ENCODE peak calls at places on chromosomes 3 and 15, in five cellular contexts. One of them, this sample, is unnamed.

GRCh38 chr3:194976049-194976451 is 290.4 kb downstream of the FAM43A start:
- DNase-seq in GM12865: no peak
- DNase-seq in activated CD4-positive, alpha-beta T cell treated with anti-CD3 and anti-CD28 coated beads, Interleukin-2, amount 50 U/mL, for 4 hours: no peak
- DNase-seq in amniotic stem cell: no peak
- DNase-seq in hypothalamus: no peak
- DNase-seq in this sample: no peak

GRCh38 chr15:48966595-48967301 is 3.0 kb upstream of the SHC4 start:
- DNase-seq in GM12865: peak; percentile 85
- DNase-seq in activated CD4-positive, alpha-beta T cell treated with anti-CD3 and anti-CD28 coated beads, Interleukin-2, amount 50 U/mL, for 4 hours: no peak
- DNase-seq in amniotic stem cell: no peak
- DNase-seq in hypothalamus: no peak
- DNase-seq in this sample: no peak

GRCh38 chr3:104846270-104846669 is 520.4 kb upstream of the ALCAM start:
- DNase-seq in GM12865: no peak
- DNase-seq in activated CD4-positive, alpha-beta T cell treated with anti-CD3 and anti-CD28 coated beads, Interleukin-2, amount 50 U/mL, for 4 hours: no peak
- DNase-seq in amniotic stem cell: peak; percentile 15
- DNase-seq in hypothalamus: no peak
- DNase-seq in this sample: no peak

GRCh38 chr3:133931084-133931483 is 35.4 kb upstream of the RAB6B start:
- DNase-seq in GM12865: no peak
- DNase-seq in activated CD4-positive, alpha-beta T cell treated with anti-CD3 and anti-CD28 coated beads, Interleukin-2, amount 50 U/mL, for 4 hours: no peak
- DNase-seq in amniotic stem cell: no peak
- DNase-seq in hypothalamus: no peak
- DNase-seq in this sample: no peak

GRCh38 chr3:10198761-10199688 is 34.3 kb downstream of the IRAK2 start:
- DNase-seq in GM12865: peak; percentile 93
- DNase-seq in activated CD4-positive, alpha-beta T cell treated with anti-CD3 and anti-CD28 coated beads, Interleukin-2, amount 50 U/mL, for 4 hours: peak; percentile 65
- DNase-seq in amniotic stem cell: no peak
- DNase-seq in hypothalamus: no peak
- DNase-seq in this sample: no peak

GRCh38 chr3:14517601-14518431 is 22.3 kb downstream of the GRIP2 start:
- DNase-seq in GM12865: no peak
- DNase-seq in activated CD4-positive, alpha-beta T cell treated with anti-CD3 and anti-CD28 coated beads, Interleukin-2, amount 50 U/mL, for 4 hours: no peak
- DNase-seq in amniotic stem cell: no peak
- DNase-seq in hypothalamus: no peak
- DNase-seq in this sample: no peak

GRCh38 chr15:92624401-92624991 is 31.1 kb downstream of the FAM174B start:
- DNase-seq in GM12865: no peak
- DNase-seq in activated CD4-positive, alpha-beta T cell treated with anti-CD3 and anti-CD28 coated beads, Interleukin-2, amount 50 U/mL, for 4 hours: no peak
- DNase-seq in amniotic stem cell: no peak
- DNase-seq in hypothalamus: peak; percentile 59
- DNase-seq in this sample: peak; percentile 95

GRCh38 chr3:16543242-16543864 is 29.9 kb upstream of the RFTN1 start:
- DNase-seq in GM12865: no peak
- DNase-seq in activated CD4-positive, alpha-beta T cell treated with anti-CD3 and anti-CD28 coated beads, Interleukin-2, amount 50 U/mL, for 4 hours: no peak
- DNase-seq in amniotic stem cell: no peak
- DNase-seq in hypothalamus: no peak
- DNase-seq in this sample: no peak

GRCh38 chr3:175893566-175893965 is 1034.4 kb downstream of the NAALADL2 start:
- DNase-seq in GM12865: no peak
- DNase-seq in activated CD4-positive, alpha-beta T cell treated with anti-CD3 and anti-CD28 coated beads, Interleukin-2, amount 50 U/mL, for 4 hours: no peak
- DNase-seq in amniotic stem cell: no peak
- DNase-seq in hypothalamus: no peak
- DNase-seq in this sample: no peak

GRCh38 chr3:33482126-33482525 is 41.9 kb upstream of the UBP1 start:
- DNase-seq in GM12865: no peak
- DNase-seq in activated CD4-positive, alpha-beta T cell treated with anti-CD3 and anti-CD28 coated beads, Interleukin-2, amount 50 U/mL, for 4 hours: no peak
- DNase-seq in amniotic stem cell: no peak
- DNase-seq in hypothalamus: no peak
- DNase-seq in this sample: no peak

This sample was measured in globus pallidus.